ENCODE peak calls at places on chromosome 4, in nine cellular contexts. D is A172, N is HepG2, J is type B pancreatic cell, F is fibroblast of the conjunctiva, E is NCI-H1417, S is heart left ventricle, B is SW480, X is posterior cingulate gyrus. R is an unnamed sample.

GRCh38 chr4:95129708-95130343 is 372.1 kb downstream of the BMPR1B start:
- DNase-seq in D (peak), N (no peak), J (no peak), F (peak), E (no peak), S (no peak), B (no peak), X (no peak), R (peak)

GRCh38 chr4:26354491-26354890 is 33.7 kb downstream of the RBPJ start:
- DNase-seq in D (no peak), N (no peak), J (no peak), F (no peak), E (no peak), S (no peak), B (no peak), X (no peak), R (no peak)

GRCh38 chr4:11471613-11472012 is 42.9 kb upstream of the HS3ST1 start:
- DNase-seq in D (no peak), N (no peak), J (no peak), F (no peak), E (no peak), S (no peak), B (no peak), X (no peak), R (no peak)

GRCh38 chr4:5204781-5205180 is 153.5 kb downstream of the STK32B start:
- DNase-seq in D (no peak), N (no peak), J (no peak), F (no peak), E (no peak), S (no peak), B (no peak), X (no peak), R (no peak)

GRCh38 chr4:184951668-184952160 is 66.6 kb upstream of the HELT start:
- DNase-seq in D (no peak), N (no peak), J (peak), F (no peak), E (no peak), S (no peak), B (no peak), X (no peak), R (no peak)

GRCh38 chr4:133154725-133155124 is 5.6 kb downstream of the PCDH10 start:
- DNase-seq in D (peak), N (peak), J (peak), F (peak), E (no peak), S (no peak), B (no peak), X (no peak), R (peak)

GRCh38 chr4:139872274-139872673 is 206.7 kb downstream of the MGST2 start:
- DNase-seq in D (peak), N (peak), J (no peak), F (peak), E (no peak), S (no peak), B (no peak), X (no peak), R (no peak)

GRCh38 chr4:169311643-169312365 is 41.0 kb upstream of the SH3RF1 start:
- DNase-seq in D (peak), N (peak), J (no peak), F (peak), E (peak), S (no peak), B (peak), X (no peak), R (no peak)

GRCh38 chr4:43189741-43190140 is 297.2 kb downstream of the GRXCR1 start:
- DNase-seq in D (no peak), N (no peak), J (no peak), F (no peak), E (no peak), S (no peak), B (no peak), X (no peak), R (no peak)

GRCh38 chr4:24273148-24273547 is 311.2 kb downstream of the DHX15 start:
- DNase-seq in D (no peak), N (no peak), J (no peak), F (no peak), E (no peak), S (no peak), B (no peak), X (no peak), R (no peak)

GRCh38 chr4:89336818-89337395 is 29.3 kb upstream of the GPRIN3 start:
- DNase-seq in D (no peak), N (no peak), J (no peak), F (no peak), E (no peak), S (no peak), B (no peak), X (no peak), R (no peak)

GRCh38 chr4:189117426-189117825 is 823.2 kb upstream of the FRG1 start:
- DNase-seq in D (no peak), N (no peak), J (no peak), F (no peak), E (peak), S (no peak), B (no peak), X (no peak), R (no peak)

GRCh38 chr4:8639777-8640720 is 47.5 kb downstream of the CPZ start:
- DNase-seq in D (no peak), N (no peak), J (peak), F (no peak), E (no peak), S (peak), B (no peak), X (no peak), R (no peak)

R was measured in hippocampal formation.